ENCODE peak calls at places on chromosomes 6 and 20, in five cellular contexts. Q is upper lobe of right lung, G is brain microvascular endothelial cell, R is mammary epithelial cell, P is A549. M is an unnamed sample.

GRCh38 chr6:33314943-33315752 is 1.3 kb upstream of the TAPBP start:
- DNase-seq in P (peak), G (no peak), R (peak), Q (peak), M (peak)

GRCh38 chr20:53297154-53297529 is 296.5 kb downstream of the ZNF217 start:
- DNase-seq in R (no peak), Q (no peak), G (no peak), P (no peak), M (no peak)

GRCh38 chr6:4583026-4583425 is 193.2 kb upstream of the CDYL start:
- DNase-seq in P (no peak), R (no peak), G (peak), Q (no peak), M (peak)

GRCh38 chr6:114228675-114229074 is 114.1 kb downstream of the HS3ST5 start:
- DNase-seq in R (no peak), Q (no peak), P (no peak), G (no peak), M (no peak)

GRCh38 chr20:3433720-3434119 is 26.3 kb upstream of the DNAAF9 start:
- DNase-seq in Q (no peak), P (no peak), R (no peak), G (no peak), M (no peak)

GRCh38 chr6:111553580-111553979 is 52.1 kb downstream of the TRAF3IP2 start:
- DNase-seq in Q (no peak), P (no peak), R (no peak), G (no peak), M (no peak)

GRCh38 chr20:38730989-38731737 is 6.9 kb downstream of the SLC32A1 start:
- DNase-seq in R (peak), G (peak), P (peak), Q (peak), M (peak)

GRCh38 chr6:161186173-161186769 is 87.6 kb downstream of the AGPAT4 start:
- DNase-seq in P (peak), G (peak), R (peak), Q (peak), M (peak)

GRCh38 chr6:52352239-52353008 is 9.5 kb upstream of the PAQR8 start:
- DNase-seq in Q (peak), P (peak), R (peak), G (peak), M (peak)

GRCh38 chr20:54093423-54094267 is 23.3 kb upstream of the BCAS1 start:
- DNase-seq in P (no peak), G (no peak), Q (no peak), R (no peak), M (no peak)

GRCh38 chr6:89562114-89562815 is 76.3 kb downstream of the LYRM2 start:
- DNase-seq in Q (no peak), R (no peak), P (no peak), G (no peak), M (peak)

GRCh38 chr6:26516481-26517427 is 16.7 kb downstream of the BTN1A1 start:
- DNase-seq in G (no peak), R (no peak), Q (no peak), P (no peak), M (no peak)

DNA sequence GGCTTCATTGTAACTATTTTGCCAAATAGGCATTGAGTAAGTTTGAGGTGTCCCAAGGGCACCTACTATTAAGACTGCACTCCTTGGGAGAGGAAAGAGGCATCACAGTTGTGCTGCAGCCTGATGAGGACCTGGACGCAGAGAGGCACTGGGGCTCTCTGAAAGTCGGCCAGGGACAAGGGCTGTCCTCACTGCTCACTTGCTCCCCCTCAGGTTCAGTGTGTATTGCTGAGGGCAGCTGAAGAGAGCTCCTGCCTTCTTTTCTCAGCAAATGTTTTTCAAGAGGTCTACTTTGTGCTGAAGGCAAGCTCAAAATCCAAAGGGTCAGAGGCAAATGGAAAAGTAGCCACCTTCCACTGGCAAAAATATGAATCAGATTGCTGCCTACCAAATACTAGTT is 331.8 kb downstream of the RIMS1 start:
- DNase-seq in Q (no peak), P (peak), G (peak), R (peak), M (peak)
- TF ChIP-seq CTCF in Q (no peak), P (no peak), G (peak), R (peak), M (peak)

GRCh38 chr6:154167163-154167562 is 128.1 kb downstream of the OPRM1 start:
- DNase-seq in Q (no peak), G (no peak), R (no peak), P (no peak), M (no peak)

GRCh38 chr6:154164397-154164796 is 125.4 kb downstream of the OPRM1 start:
- DNase-seq in Q (no peak), P (no peak), G (peak), R (no peak), M (peak)

GRCh38 chr6:154169193-154169847 is 130.3 kb downstream of the OPRM1 start:
- DNase-seq in P (no peak), R (peak), Q (peak), G (no peak), M (no peak)

GRCh38 chr6:154165488-154165887 is 126.4 kb downstream of the OPRM1 start:
- DNase-seq in P (no peak), R (no peak), Q (no peak), G (no peak), M (no peak)

GRCh38 chr6:154166140-154166539 is 127.1 kb downstream of the OPRM1 start:
- DNase-seq in G (no peak), R (no peak), P (no peak), Q (no peak), M (no peak)
- H3K4me3 ChIP-seq in G (no peak), R (no peak), P (no peak), Q (no peak), M (no peak)

GRCh38 chr20:21303061-21303871 is at the start of gene XRN2:
- DNase-seq in R (peak), G (peak), Q (peak), P (peak), M (peak)
- TF ChIP-seq CTCF in R (peak), G (peak), Q (no peak), P (no peak), M (no peak)

GRCh38 chr6:28658475-28659249 is 133.0 kb downstream of the GPX5 start:
- DNase-seq in G (no peak), R (peak), Q (no peak), P (no peak), M (no peak)

GRCh38 chr6:28657756-28658465 is 132.2 kb downstream of the GPX5 start:
- DNase-seq in P (peak), R (peak), G (peak), Q (no peak), M (peak)

GRCh38 chr6:28657367-28657755 is 131.7 kb downstream of the GPX5 start:
- DNase-seq in R (no peak), Q (no peak), P (no peak), G (no peak), M (no peak)

GRCh38 chr6:28661097-28661713 is 135.5 kb downstream of the GPX5 start:
- DNase-seq in R (no peak), G (no peak), P (no peak), Q (no peak), M (no peak)

GRCh38 chr6:28659250-28659566 is 133.5 kb downstream of the GPX5 start:
- DNase-seq in G (no peak), P (no peak), Q (no peak), R (no peak), M (no peak)
- H3K4me3 ChIP-seq in G (peak), P (peak), Q (no peak), R (peak), M (peak)

GRCh38 chr6:157898169-157898568 is 75.1 kb downstream of the SNX9 start:
- DNase-seq in G (no peak), P (no peak), R (no peak), Q (no peak), M (no peak)
- TF ChIP-seq CTCF in G (peak), P (no peak), R (no peak), Q (peak), M (peak)

GRCh38 chr6:19789100-19789805 is 47.9 kb upstream of the ID4 start:
- DNase-seq in R (no peak), G (peak), P (no peak), Q (no peak), M (peak)
- H3K4me3 ChIP-seq in R (no peak), G (no peak), P (no peak), Q (no peak), M (no peak)

DNA sequence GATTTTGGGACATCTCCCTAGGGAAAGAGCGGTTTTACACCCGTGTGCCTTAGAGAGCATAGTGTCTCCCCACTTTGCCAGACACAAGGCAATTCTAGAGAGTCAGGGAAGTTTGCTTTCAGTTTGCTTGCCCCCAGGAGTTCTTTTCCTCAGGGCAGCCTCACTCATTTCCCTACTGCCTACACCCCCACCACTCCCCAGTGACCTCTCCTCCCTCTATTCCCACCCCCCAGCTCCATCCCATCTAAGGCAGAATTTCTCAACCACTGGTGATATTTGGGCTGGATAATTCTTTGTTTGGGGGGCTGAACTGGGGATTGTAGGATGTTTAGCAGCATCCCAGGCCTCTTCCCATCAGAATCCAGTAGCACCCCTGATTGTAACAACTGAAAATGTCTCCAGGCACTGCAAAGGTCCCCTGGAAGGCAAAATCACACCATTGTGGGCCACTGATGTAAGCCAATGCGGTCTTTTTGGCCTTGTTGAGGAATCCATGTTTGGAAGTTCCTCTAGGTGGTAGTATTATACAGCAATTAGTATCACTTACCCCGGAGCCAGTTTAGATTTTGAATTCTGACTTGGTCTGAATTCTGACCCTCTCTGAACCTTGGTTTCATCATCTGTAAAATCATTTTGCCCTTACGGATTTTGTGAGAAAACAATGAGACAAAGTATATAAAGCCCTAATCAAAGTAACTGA is 1.3 kb downstream of the EPPIN start:
- DNase-seq in G (peak), P (peak), Q (no peak), R (peak), M (peak)
- TF ChIP-seq CTCF in G (peak), P (peak), Q (peak), R (peak), M (peak)

GRCh38 chr20:10675456-10675848 is 1.7 kb upstream of the JAG1 start:
- DNase-seq in G (no peak), Q (no peak), P (no peak), R (no peak), M (no peak)
- H3K4me3 ChIP-seq in G (peak), Q (peak), P (peak), R (peak), M (no peak)